ENCODE peak calls at places on chromosome X, in five cellular contexts. O is left ventricle myocardium inferior, W is PC-3, Y is tibial nerve, D is cardiac muscle cell. Q is an unnamed sample. For H3K4me1 and H3K36me3, the result is how much of the 10 kb centered on the place peaks cover.

GRCh38 chrX:136170109-136170800 is 22.9 kb downstream of the FHL1 start:
- DNase-seq in O (peak), D (peak), W (no peak), Y (no peak), Q (no peak)

GRCh38 chrX:49270249-49270921 is 792 bp downstream of the PPP1R3F start:
- DNase-seq in W (no peak), O (no peak), Y (no peak), D (peak), Q (peak)

GRCh38 chrX:53374923-53375322 is 47.5 kb downstream of the SMC1A start:
- DNase-seq in O (no peak), Y (no peak), W (no peak), D (no peak), Q (no peak)

GRCh38 chrX:102067966-102068723 is 57.3 kb upstream of the TCEAL2 start:
- DNase-seq in Y (peak), W (peak), O (no peak), D (peak), Q (no peak)

GRCh38 chrX:129654652-129655546 is at the start of gene APLN:
- DNase-seq in D (peak), Y (peak), W (peak), O (peak), Q (peak)

GRCh38 chrX:133563705-133564104 is 148.4 kb upstream of the GPC4 start:
- DNase-seq in D (no peak), Y (peak), O (no peak), W (no peak), Q (no peak)

GRCh38 chrX:122046226-122046625 is 998.8 kb downstream of the GLUD2 start:
- DNase-seq in Y (no peak), W (no peak), D (peak), O (no peak), Q (no peak)

GRCh38 chrX:77635372-77635771 is 150.6 kb downstream of the ATRX start:
- DNase-seq in W (no peak), Y (no peak), O (no peak), D (no peak), Q (no peak)

GRCh38 chrX:75076429-75076828 is 79.7 kb downstream of the ABCB7 start:
- DNase-seq in Y (no peak), W (no peak), O (no peak), D (no peak), Q (no peak)

GRCh38 chrX:96729053-96729452 is 44.4 kb downstream of the DIAPH2 start:
- DNase-seq in W (no peak), D (no peak), O (no peak), Y (no peak), Q (no peak)

GRCh38 chrX:155330992-155331391 is 3.4 kb downstream of the CLIC2 start:
- DNase-seq in O (no peak), W (no peak), Y (no peak), D (no peak), Q (no peak)
- H3K4me1 ChIP-seq in O (under half), W (under half), Y (under half), D (under half), Q (under half)

DNA sequence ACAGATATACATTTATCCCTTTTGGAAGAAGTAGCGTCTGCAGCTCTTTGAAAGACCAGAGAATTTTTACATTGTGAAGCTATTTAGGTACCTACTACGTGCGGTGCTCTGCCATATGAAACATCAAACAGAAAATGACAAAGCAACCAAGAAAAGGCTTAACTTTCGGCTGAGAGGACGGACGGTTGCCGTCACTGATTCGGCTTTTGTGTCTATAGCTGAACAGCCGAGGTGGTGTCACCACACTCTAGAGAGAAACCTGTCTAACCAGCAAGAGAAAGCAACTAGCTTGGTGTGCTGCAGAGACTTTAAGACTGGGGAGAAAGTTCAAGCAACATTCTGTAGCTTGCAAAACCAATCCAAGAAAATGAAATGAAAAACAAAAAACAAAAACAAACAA is 145.5 kb downstream of the SHOX start:
- DNase-seq in D (no peak), Y (no peak), W (no peak), O (no peak), Q (no peak)
- H3K4me3 ChIP-seq in D (no peak), Y (no peak), W (no peak), O (no peak), Q (no peak)

DNA sequence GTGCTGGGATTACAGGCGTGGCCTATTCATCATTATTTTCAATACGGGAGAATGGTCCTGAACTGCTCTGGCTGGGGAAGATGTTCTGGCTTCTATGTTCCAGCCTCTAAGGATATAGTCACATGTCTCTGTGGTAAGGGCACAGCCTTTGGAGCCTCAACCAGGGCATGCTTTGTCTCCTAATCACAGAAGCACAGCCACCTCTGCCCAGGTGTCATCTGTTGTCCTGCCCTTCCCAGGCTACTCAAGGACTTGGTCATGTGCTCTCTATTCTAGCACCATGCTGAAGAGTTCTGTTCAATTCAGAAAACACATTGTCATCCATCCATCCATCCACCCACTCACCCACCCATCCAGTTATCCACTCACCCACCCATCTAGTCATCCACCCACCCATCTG is 29.5 kb downstream of the ASMTL start:
- DNase-seq in W (no peak), Y (no peak), O (no peak), D (no peak), Q (no peak)
- H3K36me3 ChIP-seq in W (under half), Y (under half), O (half or more), D (under half), Q (under half)

DNA sequence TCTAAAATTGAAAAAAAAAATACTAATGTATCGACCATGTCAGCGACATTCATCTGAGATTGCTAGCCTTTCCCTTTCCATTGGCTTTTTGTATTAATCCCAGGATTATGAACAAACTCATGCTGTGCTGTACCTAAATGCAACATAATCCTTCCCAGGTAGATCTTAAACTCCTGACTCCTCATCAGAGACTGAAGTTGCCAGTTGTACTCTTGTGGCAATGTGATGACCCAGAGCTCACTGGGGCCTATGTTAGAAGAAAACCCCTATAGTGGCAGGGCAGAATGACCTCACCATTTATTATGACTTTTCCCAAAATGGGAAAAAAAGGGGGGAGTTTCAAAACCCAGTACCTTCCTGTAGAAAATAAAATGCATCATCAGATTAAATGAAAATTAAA is 6.6 kb upstream of the ACSL4 start:
- DNase-seq in W (no peak), Y (no peak), D (no peak), O (no peak), Q (no peak)
- H3K4me1 ChIP-seq in W (under half), Y (under half), D (under half), O (under half), Q (under half)

GRCh38 chrX:72117636-72118215 is 14.0 kb downstream of the RTL5 start:
- DNase-seq in Y (no peak), O (no peak), W (no peak), D (no peak), Q (no peak)

GRCh38 chrX:72110051-72110926 is 21.4 kb downstream of the RTL5 start:
- DNase-seq in O (no peak), W (no peak), D (no peak), Y (no peak), Q (no peak)

GRCh38 chrX:72115380-72115779 is 16.3 kb downstream of the RTL5 start:
- DNase-seq in O (no peak), Y (no peak), D (no peak), W (no peak), Q (no peak)

GRCh38 chrX:72111011-72111708 is 20.6 kb downstream of the RTL5 start:
- DNase-seq in O (no peak), W (no peak), D (no peak), Y (no peak), Q (no peak)

GRCh38 chrX:72114306-72114705 is 17.4 kb downstream of the RTL5 start:
- DNase-seq in W (no peak), O (no peak), D (no peak), Y (no peak), Q (no peak)
- H3K4me3 ChIP-seq in W (no peak), O (no peak), D (no peak), Y (no peak), Q (no peak)

DNA sequence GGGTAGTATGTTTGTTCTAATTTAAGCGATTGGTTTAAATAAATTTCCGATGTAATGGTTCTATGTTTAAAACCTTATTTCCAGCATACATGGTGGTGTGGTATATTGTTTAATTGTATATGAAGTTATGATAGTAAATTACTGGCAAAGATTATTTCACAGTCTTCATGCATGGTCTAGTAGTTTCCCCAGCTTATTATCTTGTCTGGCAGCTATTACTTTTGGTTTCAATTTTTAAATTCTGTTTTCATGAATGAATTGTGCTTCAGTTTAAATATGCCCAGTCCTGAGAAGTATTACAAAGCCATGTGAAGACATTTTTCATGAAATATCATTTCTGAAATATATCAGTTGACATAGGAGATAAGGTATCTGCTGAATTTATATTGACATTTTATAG is 6.3 kb downstream of the ALG13 start:
- DNase-seq in Y (no peak), O (no peak), W (no peak), D (no peak), Q (no peak)
- H3K36me3 ChIP-seq in Y (under half), O (half or more), W (under half), D (under half), Q (under half)

DNA sequence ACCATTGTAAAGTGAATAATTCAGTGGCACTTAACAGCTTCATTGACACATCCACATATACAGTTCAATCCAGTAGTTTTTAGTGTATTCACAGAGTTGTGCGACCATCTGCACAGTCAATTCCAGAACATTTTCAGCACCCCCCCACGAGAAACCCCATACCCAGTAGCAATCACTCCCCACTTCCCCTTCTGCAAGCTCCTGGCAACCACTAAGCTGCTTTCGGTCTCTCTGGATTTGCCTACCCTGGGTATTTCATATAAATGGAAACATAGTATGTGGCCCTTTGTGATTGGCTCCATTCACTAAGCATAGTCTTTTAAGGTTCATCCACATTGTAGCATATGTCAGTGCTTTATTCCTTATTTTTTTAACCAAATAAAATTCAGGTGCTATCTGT is 10.0 kb downstream of the MSL3 start:
- DNase-seq in D (no peak), O (no peak), Y (no peak), W (no peak), Q (no peak)
- H3K4me1 ChIP-seq in D (under half), O (under half), Y (under half), W (under half), Q (under half)

DNA sequence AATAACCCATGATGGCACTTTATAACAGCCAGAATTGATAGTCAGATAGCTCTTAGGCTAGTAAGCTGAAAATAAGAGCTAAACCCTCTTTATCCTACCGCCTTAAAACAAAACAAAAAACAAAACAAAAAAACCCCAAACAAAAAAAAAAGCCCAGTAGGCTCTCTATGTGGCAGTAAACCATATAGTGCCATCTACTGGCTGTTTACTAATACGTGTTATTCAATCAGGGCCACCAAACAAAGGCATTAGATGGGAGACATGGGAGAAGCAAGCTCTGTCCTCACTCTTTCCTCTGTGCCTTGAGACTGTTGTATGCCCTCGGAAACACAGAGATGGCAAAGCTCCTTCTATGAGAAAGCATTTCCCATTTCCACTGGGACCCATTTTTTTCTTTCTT is 148.8 kb upstream of the MID1 start:
- DNase-seq in O (no peak), Y (no peak), W (peak), D (peak), Q (no peak)
- H3K4me3 ChIP-seq in O (no peak), Y (no peak), W (no peak), D (no peak), Q (no peak)